ENCODE peak calls at places on chromosomes 5 and 9, in six cellular contexts. N, U, H, F, P and M are unnamed samples.
A peak's percentile ranks its signal among the peaks of the same experiment; 100 is the strongest.

GRCh38 chr5:42377496-42377895 is 45.7 kb upstream of the GHR start:
- DNase-seq in H (no peak), P (no peak), F (no peak), N (no peak), U (no peak), M (no peak)

GRCh38 chr5:130272837-130273236 is 368.6 kb downstream of the CHSY3 start:
- DNase-seq in F (no peak), N (no peak), H (no peak), U (no peak), P (no peak), M (no peak)

GRCh38 chr9:115046199-115046598 is 71.8 kb downstream of the TNC start:
- DNase-seq in N (no peak), H (no peak), F (no peak), U (no peak), P (no peak), M (no peak)

GRCh38 chr5:111774525-111774924 is 17.5 kb upstream of the NREP start:
- DNase-seq in P (peak; percentile 64), U (no peak), H (no peak), N (no peak), F (no peak), M (no peak)

GRCh38 chr5:56003179-56003578 is 8.4 kb upstream of the IL6ST start:
- DNase-seq in P (peak; percentile 75), U (no peak), F (peak; percentile 67), N (no peak), H (no peak), M (peak; percentile 81)

GRCh38 chr5:42912184-42912766 is 100.6 kb upstream of the SELENOP start:
- DNase-seq in F (no peak), H (no peak), U (no peak), P (no peak), N (no peak), M (no peak)

GRCh38 chr9:99385814-99386279 is 163.8 kb downstream of the SEC61B start:
- DNase-seq in P (no peak), F (no peak), H (no peak), U (peak; percentile 48), N (no peak), M (no peak)

GRCh38 chr5:1881731-1882336 is 891 bp downstream of the IRX4 start:
- DNase-seq in N (no peak), U (no peak), P (no peak), F (peak; percentile 26), H (no peak), M (no peak)

GRCh38 chr9:28650327-28650726 is 1077.0 kb upstream of the C9orf72 start:
- DNase-seq in H (no peak), U (no peak), P (no peak), N (no peak), F (no peak), M (no peak)

GRCh38 chr9:34463098-34463900 is 4.7 kb downstream of the DNAI1 start:
- DNase-seq in P (no peak), U (no peak), F (no peak), H (no peak), N (no peak), M (no peak)

GRCh38 chr5:129771058-129771838 is 23.4 kb downstream of the MINAR2 start:
- DNase-seq in U (peak; percentile 33), P (peak; percentile 43), F (no peak), N (no peak), H (no peak), M (no peak)

GRCh38 chr9:127283917-127284316 is 19.3 kb downstream of the GARNL3 start:
- DNase-seq in N (peak; percentile 35), F (no peak), P (peak; percentile 21), H (peak; percentile 29), U (no peak), M (peak; percentile 31)

GRCh38 chr5:95963650-95964410 is 2.2 kb upstream of the ELL2 start:
- DNase-seq in F (no peak), N (no peak), U (no peak), H (no peak), P (no peak), M (no peak)

GRCh38 chr5:117072439-117072838 is 497.8 kb upstream of the SEMA6A start:
- DNase-seq in U (no peak), F (no peak), P (no peak), H (no peak), N (no peak), M (no peak)

GRCh38 chr9:34428325-34428958 is 29.9 kb downstream of the FAM219A start:
- DNase-seq in H (no peak), F (peak; percentile 72), N (no peak), U (no peak), P (no peak), M (no peak)

GRCh38 chr5:1012316-1012841 is 3.8 kb downstream of the NKD2 start:
- DNase-seq in N (no peak), F (peak; percentile 48), H (no peak), U (peak; percentile 16), P (no peak), M (no peak)

DNA sequence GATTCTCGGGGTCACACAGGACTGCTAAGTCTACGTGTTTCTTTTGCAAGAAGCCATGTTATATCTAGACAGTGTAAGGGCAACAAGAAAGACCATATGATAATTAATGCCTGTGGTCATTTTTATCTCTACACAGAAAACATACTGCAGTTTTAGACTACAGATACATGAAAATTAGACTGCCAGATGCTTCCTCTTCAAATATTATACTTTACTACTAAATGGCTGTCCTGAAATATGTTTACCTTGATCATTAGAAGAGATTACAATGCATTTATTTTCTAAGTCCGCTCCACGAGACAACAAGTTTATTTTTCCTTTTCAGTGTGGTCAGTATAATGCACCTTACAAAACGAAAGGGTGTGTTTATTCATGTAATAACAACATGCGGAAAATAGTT is 147.6 kb downstream of the KIAA0825 start:
- DNase-seq in F (no peak), N (no peak), U (no peak), H (no peak), P (no peak), M (no peak)
- H3K4me3 ChIP-seq in F (no peak overlapping the region), N (no peak overlapping the region), U (no peak overlapping the region), H (no peak overlapping the region), P (no peak overlapping the region), M (no peak overlapping the region)

DNA sequence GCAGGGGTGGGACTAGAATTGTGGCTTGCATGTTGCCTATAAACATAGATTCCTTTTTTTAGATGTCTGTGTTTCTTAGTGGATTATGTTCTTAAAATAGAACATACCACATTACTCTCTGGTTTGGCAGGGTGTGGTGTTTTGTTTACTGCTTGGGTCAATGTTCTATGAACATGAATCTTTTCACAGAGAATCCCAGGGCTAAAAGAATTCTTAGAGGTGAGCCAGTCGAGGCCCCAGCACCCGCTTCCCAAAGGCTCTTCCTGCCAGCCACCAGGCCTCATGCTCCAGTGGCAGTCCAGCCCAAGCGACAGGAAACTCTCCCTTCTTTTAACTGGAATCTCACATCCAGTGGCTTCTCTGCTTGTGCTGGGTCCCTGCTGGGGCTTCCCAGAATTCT is 126.6 kb downstream of the C9orf152 start:
- DNase-seq in P (no peak), U (no peak), H (no peak), F (no peak), N (no peak), M (no peak)
- TF ChIP-seq POLR2A in P (no peak), U (no peak), H (no peak), F (no peak), N (no peak), M (no peak)

GRCh38 chr5:143314664-143315063 is 88.8 kb downstream of the NR3C1 start:
- DNase-seq in U (no peak), P (no peak), N (no peak), H (no peak), F (no peak), M (no peak)
- TF ChIP-seq CTCF in U (no peak), P (no peak), N (no peak), H (no peak), F (no peak), M (no peak)

GRCh38 chr5:131795879-131796792 is 681 bp downstream of the FNIP1 start:
- DNase-seq in F (peak; percentile 92), N (peak; percentile 68), H (peak; percentile 73), P (peak; percentile 70), U (peak; percentile 87), M (peak; percentile 89)

GRCh38 chr5:131795128-131795719 is 1.6 kb downstream of the FNIP1 start:
- DNase-seq in F (no peak), H (no peak), N (no peak), U (no peak), P (no peak), M (no peak)

GRCh38 chr5:131792900-131793299 is 3.9 kb downstream of the FNIP1 start:
- DNase-seq in H (no peak), N (no peak), U (no peak), P (no peak), F (no peak), M (no peak)

GRCh38 chr5:131796793-131797693 is at the start of gene FNIP1:
- DNase-seq in F (peak; percentile 100), P (peak; percentile 100), U (peak; percentile 100), H (peak; percentile 99), N (peak; percentile 99), M (peak; percentile 100)

GRCh38 chr5:131794596-131794995 is 2.2 kb downstream of the FNIP1 start:
- DNase-seq in N (no peak), F (no peak), P (no peak), U (no peak), H (no peak), M (no peak)
- H3K4me3 ChIP-seq in N (no peak overlapping the region), F (no peak overlapping the region), P (peak overlapping the region; percentile 89), U (peak overlapping the region; percentile 86), H (no peak overlapping the region), M (peak overlapping the region; percentile 88)

GRCh38 chr5:90613918-90614504 is 55.4 kb downstream of the ADGRV1 start:
- DNase-seq in H (no peak), F (no peak), N (no peak), P (no peak), U (no peak), M (no peak)
- TF ChIP-seq POLR2A in H (no peak), F (no peak), N (no peak), P (no peak), U (no peak), M (no peak)

GRCh38 chr9:72615931-72616330 is 94.5 kb downstream of the TMC1 start:
- DNase-seq in H (no peak), N (no peak), U (no peak), P (no peak), F (no peak), M (no peak)

GRCh38 chr9:72614057-72614456 is 92.6 kb downstream of the TMC1 start:
- DNase-seq in U (no peak), F (no peak), H (no peak), P (no peak), N (no peak), M (no peak)

DNA sequence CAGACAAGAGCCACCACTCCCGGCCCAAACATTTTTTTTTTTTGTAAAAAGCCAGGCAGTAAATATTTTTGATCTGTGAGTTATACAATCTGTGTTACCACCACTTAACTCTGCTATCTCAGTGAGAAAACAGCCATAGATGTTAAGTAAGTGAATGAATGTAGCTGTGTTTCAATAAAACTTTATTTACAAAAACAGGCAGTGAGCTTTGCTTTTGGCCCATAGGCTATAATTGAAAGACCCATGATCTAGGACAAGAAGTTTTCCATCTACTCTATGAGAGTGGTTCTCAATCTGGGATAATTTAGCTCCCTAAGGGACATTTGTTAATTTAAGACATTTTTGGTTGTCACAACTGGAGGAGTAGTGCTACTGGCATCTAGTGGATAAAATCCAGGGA is 91.0 kb downstream of the TMC1 start:
- DNase-seq in N (no peak), P (no peak), U (no peak), H (no peak), F (no peak), M (no peak)
- TF ChIP-seq CTCF in N (no peak), P (no peak), U (no peak), H (no peak), F (no peak), M (no peak)

GRCh38 chr9:129887210-129888084 is 52.2 kb downstream of the USP20 start:
- DNase-seq in H (no peak), P (peak; percentile 45), U (peak; percentile 51), N (no peak), F (no peak), M (no peak)
- H3K4me3 ChIP-seq in H (no peak overlapping the region), P (no peak overlapping the region), U (peak overlapping the region; percentile 55), N (no peak overlapping the region), F (no peak overlapping the region), M (peak overlapping the region; percentile 36)